ENCODE peak calls at places on chromosomes 3 and 15, in six cellular contexts. B, O, F, X, L and H are unnamed samples.

GRCh38 chr15:53962646-53963561 is 15.3 kb upstream of the UNC13C start:
- DNase-seq in B (no peak), O (no peak), F (no peak), X (no peak), L (peak), H (no peak)

GRCh38 chr3:119794971-119795612 is 13.2 kb downstream of the NR1I2 start:
- DNase-seq in B (no peak), O (no peak), F (peak), X (peak), L (peak), H (no peak)

GRCh38 chr3:139780603-139781002 is 102.8 kb upstream of the NMNAT3 start:
- DNase-seq in B (no peak), O (no peak), F (peak), X (no peak), L (no peak), H (no peak)

GRCh38 chr15:68277605-68278344 is at the start of gene FEM1B:
- DNase-seq in B (peak), O (peak), F (peak), X (peak), L (peak), H (peak)

GRCh38 chr15:42306681-42307080 is 33.4 kb upstream of the TMEM87A start:
- DNase-seq in B (no peak), O (no peak), F (no peak), X (no peak), L (no peak), H (no peak)

GRCh38 chr15:72685925-72686794 is at the start of the genes BBS4 and HIGD2B:
- DNase-seq in B (peak), O (no peak), F (peak), X (peak), L (peak), H (peak)

GRCh38 chr15:88797648-88798339 is 5.4 kb upstream of the ACAN start:
- DNase-seq in B (no peak), O (no peak), F (no peak), X (no peak), L (peak), H (no peak)

GRCh38 chr3:58667229-58667628 is 655 bp upstream of the FAM3D start:
- DNase-seq in B (no peak), O (no peak), F (no peak), X (no peak), L (no peak), H (no peak)

GRCh38 chr3:3800685-3801509 is 1.7 kb downstream of the LRRN1 start:
- DNase-seq in B (no peak), O (peak), F (no peak), X (no peak), L (no peak), H (no peak)

GRCh38 chr3:35778201-35778600 is 138.9 kb downstream of the ARPP21 start:
- DNase-seq in B (no peak), O (no peak), F (no peak), X (no peak), L (no peak), H (no peak)

GRCh38 chr3:124272611-124273151 is 280.8 kb upstream of the ROPN1 start:
- DNase-seq in B (no peak), O (no peak), F (peak), X (no peak), L (peak), H (no peak)

GRCh38 chr15:66986951-66987350 is 78.5 kb upstream of the SMAD3 start:
- DNase-seq in B (no peak), O (peak), F (no peak), X (no peak), L (no peak), H (no peak)

GRCh38 chr3:42214565-42215283 is 51.3 kb downstream of the CCK start:
- DNase-seq in B (no peak), O (no peak), F (peak), X (no peak), L (peak), H (no peak)

GRCh38 chr3:196246612-196247308 is 30.4 kb downstream of the SLC51A start:
- DNase-seq in B (no peak), O (no peak), F (peak), X (no peak), L (peak), H (no peak)

GRCh38 chr15:75666823-75667501 is 19.2 kb downstream of the SNX33 start:
- DNase-seq in B (no peak), O (peak), F (peak), X (peak), L (peak), H (no peak)

GRCh38 chr3:15330031-15330596 is 2.3 kb downstream of the SH3BP5 start:
- DNase-seq in B (no peak), O (no peak), F (no peak), X (peak), L (no peak), H (peak)

GRCh38 chr3:129715854-129716253 is 109.4 kb upstream of the PLXND1 start:
- DNase-seq in B (no peak), O (no peak), F (no peak), X (no peak), L (no peak), H (no peak)

GRCh38 chr3:44066806-44067205 is 174.9 kb upstream of the TOPAZ1 start:
- DNase-seq in B (no peak), O (no peak), F (peak), X (no peak), L (no peak), H (no peak)

GRCh38 chr3:181210275-181210674 is 220.7 kb upstream of the DNAJC19 start:
- DNase-seq in B (no peak), O (no peak), F (peak), X (no peak), L (no peak), H (no peak)

GRCh38 chr15:90647326-90647725 is 69.8 kb upstream of the BLM start:
- DNase-seq in B (no peak), O (no peak), F (no peak), X (no peak), L (no peak), H (peak)

GRCh38 chr3:189058071-189058470 is 113.7 kb upstream of the TPRG1 start:
- DNase-seq in B (no peak), O (no peak), F (no peak), X (no peak), L (no peak), H (no peak)